ENCODE peak calls at places on chromosome 22, in four cellular contexts. G is left ventricle myocardium inferior, C is right lobe of liver, V is retinal pigment epithelial cell. O is an unnamed sample.

GRCh38 chr22:19419086-19419463 is 12.5 kb downstream of the HIRA start:
- DNase-seq in C (no peak), V (no peak), G (no peak), O (no peak)

GRCh38 chr22:21726650-21727049 is 8.9 kb downstream of the YPEL1 start:
- DNase-seq in C (no peak), G (no peak), V (no peak), O (no peak)

GRCh38 chr22:37892566-37893338 is 13.3 kb upstream of the MICALL1 start:
- DNase-seq in G (peak; percentile 75), V (no peak), C (no peak), O (no peak)

GRCh38 chr22:19478466-19479357 is at the start of gene UFD1:
- DNase-seq in G (peak; percentile 85), C (peak; percentile 91), V (peak; percentile 35), O (no peak)

GRCh38 chr22:31609716-31610115 is 52.3 kb downstream of the PISD start:
- DNase-seq in C (no peak), V (no peak), G (no peak), O (no peak)

GRCh38 chr22:17199131-17199731 is 20.0 kb downstream of the ADA2 start:
- DNase-seq in V (no peak), G (peak; percentile 30), C (no peak), O (no peak)

GRCh38 chr22:17842386-17842785 is 68.1 kb upstream of the BID start:
- DNase-seq in G (no peak), V (no peak), C (peak; percentile 85), O (no peak)

GRCh38 chr22:30830907-30831306 is 136.2 kb downstream of the OSBP2 start:
- DNase-seq in C (no peak), V (peak; percentile 50), G (no peak), O (peak; percentile 83)

GRCh38 chr22:21712751-21713427 is 22.7 kb downstream of the YPEL1 start:
- DNase-seq in G (peak; percentile 60), V (peak; percentile 34), C (peak; percentile 59), O (no peak)

GRCh38 chr22:39408173-39408572 is 8.6 kb downstream of the TAB1 start:
- DNase-seq in C (no peak), V (no peak), G (no peak), O (no peak)

GRCh38 chr22:39409630-39410029 is 10.1 kb downstream of the TAB1 start:
- DNase-seq in C (no peak), V (no peak), G (no peak), O (no peak)

GRCh38 chr22:39408807-39409206 is 9.2 kb downstream of the TAB1 start:
- DNase-seq in V (no peak), G (no peak), C (no peak), O (no peak)

GRCh38 chr22:39401301-39401631 is 1.7 kb downstream of the TAB1 start:
- DNase-seq in G (no peak), V (no peak), C (peak; percentile 2), O (no peak)

GRCh38 chr22:39405346-39406085 is 5.9 kb downstream of the TAB1 start:
- DNase-seq in V (peak; percentile 58), G (no peak), C (peak; percentile 42), O (no peak)
- H3K4me3 ChIP-seq in V (peak overlapping the region; percentile 41), G (peak overlapping the region; percentile 31), C (no peak overlapping the region), O (no peak overlapping the region)

DNA sequence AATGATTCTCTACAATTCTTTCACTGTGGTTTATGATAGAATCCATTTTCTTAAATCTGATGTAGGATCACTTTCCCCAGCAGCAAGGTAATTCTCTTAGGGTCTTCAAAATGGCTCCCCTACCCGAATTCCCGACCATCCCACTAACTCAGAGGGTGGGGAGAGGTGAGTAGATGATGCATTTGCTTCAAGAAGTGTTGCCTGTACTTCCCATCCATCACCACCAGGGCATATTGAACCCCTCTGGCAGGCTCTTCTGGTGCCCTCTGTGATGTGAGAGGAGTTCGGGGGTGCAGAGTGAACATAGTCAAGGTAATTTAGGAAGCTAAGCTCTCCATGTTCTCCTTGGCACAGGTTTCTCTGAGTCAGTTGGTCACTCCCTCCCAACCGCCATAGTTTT is 52.3 kb downstream of the ZNRF3 start:
- DNase-seq in G (no peak), C (no peak), V (no peak), O (no peak)
- TF ChIP-seq CTCF in G (no peak), C (no peak), V (peak; percentile 43), O (no peak)

GRCh38 chr22:26485991-26486390 is 2.3 kb downstream of the SRRD start:
- DNase-seq in V (no peak), G (no peak), C (no peak), O (no peak)

GRCh38 chr22:26484360-26484706 is 656 bp downstream of the SRRD start:
- DNase-seq in G (no peak), C (no peak), V (no peak), O (no peak)

GRCh38 chr22:26486394-26486793 is 2.7 kb downstream of the SRRD start:
- DNase-seq in G (no peak), V (no peak), C (no peak), O (no peak)

GRCh38 chr22:26483439-26484359 is at the start of the genes HPS4 and SRRD:
- DNase-seq in C (peak; percentile 92), G (peak; percentile 90), V (peak; percentile 69), O (peak; percentile 46)

DNA sequence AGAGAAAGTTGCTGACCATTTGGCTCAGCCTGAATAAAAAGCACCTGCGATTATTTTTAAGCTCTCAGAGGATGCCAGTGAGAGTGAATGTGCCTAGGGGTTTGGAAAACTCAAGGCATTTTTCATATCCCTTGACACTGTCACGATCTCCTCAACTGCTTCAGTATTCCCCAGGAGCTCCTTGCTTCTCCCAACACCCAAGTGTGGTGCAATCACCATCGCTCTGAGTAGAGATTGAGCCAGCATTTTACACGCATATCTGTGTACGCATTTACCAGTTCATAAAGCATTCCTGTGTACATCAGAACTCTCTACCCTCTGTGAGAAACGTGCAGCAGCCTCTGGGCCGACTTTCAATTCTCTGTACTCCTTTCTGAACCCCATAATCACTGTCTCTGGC is 1.3 kb downstream of the SRRD start:
- DNase-seq in V (no peak), G (no peak), C (no peak), O (no peak)
- H3K4me3 ChIP-seq in V (peak overlapping the region; percentile 85), G (peak overlapping the region; percentile 83), C (no peak overlapping the region), O (no peak overlapping the region)

GRCh38 chr22:39656495-39657490 is 86.2 kb downstream of the CACNA1I start:
- DNase-seq in C (no peak), V (no peak), G (no peak), O (no peak)

GRCh38 chr22:39653787-39654077 is 83.2 kb downstream of the CACNA1I start:
- DNase-seq in C (no peak), V (no peak), G (no peak), O (no peak)

GRCh38 chr22:39655736-39656285 is 85.3 kb downstream of the CACNA1I start:
- DNase-seq in C (no peak), G (no peak), V (no peak), O (no peak)

GRCh38 chr22:39654527-39654926 is 84.0 kb downstream of the CACNA1I start:
- DNase-seq in C (no peak), G (no peak), V (no peak), O (no peak)

GRCh38 chr22:39654959-39655579 is 84.5 kb downstream of the CACNA1I start:
- DNase-seq in V (no peak), G (no peak), C (no peak), O (no peak)
- TF ChIP-seq CTCF in V (peak; percentile 29), G (no peak), C (no peak), O (no peak)

DNA sequence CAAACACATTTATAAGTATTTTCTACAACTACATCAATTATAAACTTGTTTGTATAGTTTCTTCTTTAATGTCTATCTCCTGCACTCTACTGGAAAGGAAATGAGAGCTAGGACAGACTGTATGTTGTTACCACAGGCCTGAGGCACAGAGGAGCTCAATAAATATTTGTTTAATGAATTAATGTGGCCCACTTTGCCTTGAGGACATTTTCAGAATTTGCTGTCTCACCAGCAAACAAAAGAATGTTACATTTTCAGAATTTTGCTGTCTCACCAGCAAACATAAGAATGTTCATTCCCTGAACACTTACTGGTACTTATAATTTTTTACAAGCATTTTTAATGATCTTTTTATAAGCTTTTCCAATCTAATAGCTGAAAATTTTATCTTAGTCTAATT is 41.9 kb upstream of the WNT7B start:
- DNase-seq in G (no peak), V (no peak), C (no peak), O (no peak)
- H3K4me3 ChIP-seq in G (no peak overlapping the region), V (no peak overlapping the region), C (no peak overlapping the region), O (no peak overlapping the region)

GRCh38 chr22:20552450-20552894 is 45.1 kb downstream of the MED15 start:
- DNase-seq in V (no peak), G (peak; percentile 90), C (no peak), O (no peak)

GRCh38 chr22:20552913-20553401 is 45.5 kb downstream of the MED15 start:
- DNase-seq in G (no peak), C (no peak), V (no peak), O (no peak)

GRCh38 chr22:20550057-20550817 is 42.8 kb downstream of the MED15 start:
- DNase-seq in G (no peak), V (no peak), C (peak; percentile 38), O (no peak)

GRCh38 chr22:20550851-20551744 is 43.7 kb downstream of the MED15 start:
- DNase-seq in V (no peak), C (no peak), G (no peak), O (no peak)

DNA sequence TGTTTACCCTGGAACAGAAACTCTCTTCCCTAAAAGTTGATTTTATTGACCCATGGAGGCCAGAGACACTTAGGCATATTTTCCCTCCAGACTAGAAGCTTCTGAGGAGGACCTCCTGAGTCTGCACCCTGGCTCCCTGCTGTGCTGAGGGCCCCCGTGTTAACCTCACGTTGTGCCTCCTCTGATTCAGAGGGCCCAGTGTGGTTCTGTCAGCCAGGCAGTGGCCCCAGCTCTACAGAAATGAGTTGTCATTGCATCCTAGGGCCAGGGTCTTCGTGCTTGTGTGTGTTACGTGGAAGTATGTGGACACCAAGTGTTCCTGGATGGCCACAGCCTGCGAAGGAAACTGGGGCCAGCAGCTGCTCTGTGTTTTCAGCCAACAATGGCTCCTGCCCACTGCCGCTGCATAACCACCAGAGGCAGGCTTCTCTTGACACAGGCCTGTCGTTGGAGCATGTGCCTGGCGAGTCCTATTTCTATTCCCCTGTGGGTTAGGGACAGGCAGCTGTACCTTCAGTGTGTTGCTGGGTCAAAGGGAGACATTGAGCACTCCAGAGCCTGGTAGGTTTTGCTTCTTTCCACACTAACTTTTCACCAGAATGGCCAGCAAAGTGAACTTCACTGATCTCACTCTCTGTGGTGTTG is 44.5 kb downstream of the MED15 start:
- DNase-seq in C (no peak), G (no peak), V (no peak), O (no peak)
- TF ChIP-seq CTCF in C (no peak), G (peak; percentile 63), V (peak; percentile 25), O (no peak)

GRCh38 chr22:36153756-36154155 is 6.8 kb downstream of the APOL3 start:
- DNase-seq in G (no peak), C (no peak), V (no peak), O (no peak)

GRCh38 chr22:36155702-36156101 is 4.9 kb downstream of the APOL3 start:
- DNase-seq in C (peak; percentile 73), G (peak; percentile 74), V (no peak), O (no peak)

GRCh38 chr22:36152088-36152487 is 8.5 kb downstream of the APOL3 start:
- DNase-seq in V (no peak), C (no peak), G (no peak), O (no peak)

GRCh38 chr22:36156515-36157419 is 3.8 kb downstream of the APOL3 start:
- DNase-seq in G (peak; percentile 88), C (peak; percentile 89), V (no peak), O (no peak)

GRCh38 chr22:36156119-36156514 is 4.4 kb downstream of the APOL3 start:
- DNase-seq in V (no peak), G (no peak), C (no peak), O (no peak)
- H3K4me3 ChIP-seq in V (no peak overlapping the region), G (peak overlapping the region; percentile 71), C (peak overlapping the region; percentile 32), O (peak overlapping the region; percentile 49)